ENCODE peak calls at places on chromosomes 4 and X, in four cellular contexts. Q, E, T and S are unnamed samples.

GRCh38 chr4:150960818-150961217 is 54.3 kb downstream of the LRBA start:
- DNase-seq in Q (no peak), E (peak), T (peak), S (peak)

GRCh38 chr4:112994732-112995131 is 54.7 kb upstream of the ANK2 start:
- DNase-seq in Q (no peak), E (no peak), T (no peak), S (no peak)

GRCh38 chr4:137394000-137394399 is 138.3 kb downstream of the PCDH18 start:
- DNase-seq in Q (no peak), E (no peak), T (no peak), S (peak)

GRCh38 chr4:146428298-146428697 is 93.4 kb downstream of the SLC10A7 start:
- DNase-seq in Q (peak), E (no peak), T (no peak), S (no peak)

GRCh38 chrX:126820700-126821420 is 1.3 kb downstream of the PRR32 start:
- DNase-seq in Q (no peak), E (peak), T (no peak), S (no peak)

GRCh38 chrX:34437586-34437985 is 219.5 kb downstream of the TMEM47 start:
- DNase-seq in Q (no peak), E (peak), T (no peak), S (no peak)

GRCh38 chrX:85111347-85111746 is 107.7 kb downstream of the APOOL start:
- DNase-seq in Q (peak), E (no peak), T (no peak), S (peak)

GRCh38 chr4:96599752-96600151 is 759.9 kb downstream of the PDHA2 start:
- DNase-seq in Q (no peak), E (no peak), T (no peak), S (no peak)

GRCh38 chrX:97401586-97402101 is 517.9 kb downstream of the RPA4 start:
- DNase-seq in Q (peak), E (no peak), T (no peak), S (peak)

GRCh38 chr4:145589923-145590702 is 29.1 kb upstream of the MMAA start:
- DNase-seq in Q (no peak), E (no peak), T (no peak), S (peak)

GRCh38 chr4:163764569-163764968 is 270.1 kb downstream of the TMA16 start:
- DNase-seq in Q (no peak), E (no peak), T (peak), S (no peak)

GRCh38 chr4:137065306-137065705 is 467.0 kb downstream of the PCDH18 start:
- DNase-seq in Q (peak), E (no peak), T (no peak), S (peak)

GRCh38 chr4:144174401-144175067 is 34.0 kb upstream of the GYPA start:
- DNase-seq in Q (peak), E (peak), T (peak), S (peak)

GRCh38 chr4:53119685-53120084 is 246.2 kb downstream of the SCFD2 start:
- DNase-seq in Q (peak), E (peak), T (peak), S (peak)

GRCh38 chr4:99708551-99708950 is 50.9 kb upstream of the C4orf54 start:
- DNase-seq in Q (no peak), E (no peak), T (peak), S (no peak)

GRCh38 chr4:152223600-152223999 is 312.3 kb downstream of the FBXW7 start:
- DNase-seq in Q (no peak), E (no peak), T (no peak), S (peak)

GRCh38 chr4:152224223-152224622 is 311.7 kb downstream of the FBXW7 start:
- DNase-seq in Q (no peak), E (no peak), T (no peak), S (no peak)

GRCh38 chr4:152221816-152222516 is 313.9 kb downstream of the FBXW7 start:
- DNase-seq in Q (no peak), E (no peak), T (no peak), S (no peak)

GRCh38 chr4:152217896-152218295 is 318.0 kb downstream of the FBXW7 start:
- DNase-seq in Q (no peak), E (no peak), T (no peak), S (no peak)

GRCh38 chr4:152220201-152220666 is 315.7 kb downstream of the FBXW7 start:
- DNase-seq in Q (no peak), E (no peak), T (peak), S (peak)
- H2AFZ ChIP-seq in Q (no peak), E (no peak), T (peak), S (no peak)

DNA sequence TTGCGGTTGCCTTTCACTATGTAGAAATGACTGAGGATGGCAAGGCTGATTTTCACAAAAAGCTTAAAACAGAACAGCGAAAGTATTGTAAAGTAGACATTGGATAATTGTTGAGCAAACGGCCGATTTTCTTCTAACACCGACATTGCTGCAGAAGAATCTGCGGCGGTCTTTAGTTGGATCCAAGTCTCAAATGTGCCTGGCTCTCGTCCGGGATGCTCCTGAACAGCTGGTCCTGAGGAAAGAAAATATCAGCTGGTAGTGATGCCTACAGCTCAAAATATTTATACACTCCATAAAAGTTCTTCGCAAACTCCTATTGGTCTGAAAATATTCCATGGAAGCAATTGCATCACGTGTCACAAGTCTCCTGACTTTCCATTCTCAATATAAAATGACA is at the start of gene ASB5:
- DNase-seq in Q (no peak), E (no peak), T (no peak), S (no peak)
- H3K4me2 ChIP-seq in Q (no peak), E (no peak), T (peak), S (peak)

GRCh38 chrX:71117358-71117757 is 1.0 kb upstream of the MED12 start:
- DNase-seq in Q (no peak), E (no peak), T (no peak), S (no peak)

GRCh38 chrX:71118032-71118984 is at the start of gene MED12:
- DNase-seq in Q (peak), E (peak), T (peak), S (peak)

GRCh38 chrX:71118985-71119535 is 664 bp downstream of the MED12 start:
- DNase-seq in Q (no peak), E (no peak), T (no peak), S (peak)
- H2AFZ ChIP-seq in Q (peak), E (no peak), T (peak), S (peak)

DNA sequence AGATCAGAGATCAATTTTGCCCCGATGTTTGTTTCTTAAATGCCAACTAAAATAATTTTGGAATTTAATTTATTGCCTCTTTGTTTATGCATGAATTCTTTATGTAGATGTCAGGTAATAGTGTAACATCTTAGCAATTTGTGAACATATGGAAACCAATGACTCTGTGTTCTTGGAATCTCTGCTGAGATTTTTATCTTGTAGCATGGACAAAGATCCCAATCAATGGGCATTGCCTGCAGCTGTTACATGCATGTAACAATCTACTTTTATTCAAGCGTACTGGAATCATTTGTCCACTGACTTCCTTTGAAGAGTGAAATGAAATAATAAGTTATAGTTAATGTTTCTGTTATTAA is 61.6 kb upstream of the ARSJ start:
- DNase-seq in Q (peak), E (no peak), T (peak), S (peak)
- H3K4me2 ChIP-seq in Q (peak), E (no peak), T (no peak), S (peak)

GRCh38 chr4:149296503-149296902 is 519.1 kb downstream of the IQCM start:
- DNase-seq in Q (no peak), E (no peak), T (no peak), S (no peak)
- H2AFZ ChIP-seq in Q (no peak), E (no peak), T (no peak), S (no peak)